ENCODE peak calls at places on chromosomes 2 and 18, in seven cellular contexts. P is uterus, H is fibroblast of mammary gland, O is lung, M is lower leg skin, U is BE2C, K is IMR-90. W is an unnamed sample.

GRCh38 chr18:3692113-3692621 is 242.2 kb downstream of the TGIF1 start:
- DNase-seq in H (no peak), M (no peak), U (no peak), O (no peak), K (no peak), P (no peak), W (no peak)

GRCh38 chr2:101188683-101189405 is 37.7 kb upstream of the TBC1D8 start:
- DNase-seq in O (peak; percentile 36), K (peak; percentile 44), M (no peak), P (no peak), U (peak; percentile 50), H (peak; percentile 55), W (no peak)

GRCh38 chr2:11775384-11775783 is 29.0 kb downstream of the LPIN1 start:
- DNase-seq in U (no peak), O (no peak), P (no peak), H (peak; percentile 49), K (peak; percentile 56), M (no peak), W (no peak)

GRCh38 chr2:98835831-98836385 is 100.1 kb downstream of the CRACDL start:
- DNase-seq in H (no peak), P (no peak), O (no peak), M (no peak), U (no peak), K (no peak), W (no peak)

GRCh38 chr2:19124135-19124534 is 234.3 kb downstream of the OSR1 start:
- DNase-seq in P (no peak), U (no peak), H (peak; percentile 75), K (peak; percentile 95), O (no peak), M (no peak), W (peak; percentile 98)

GRCh38 chr2:85430780-85431601 is 12.5 kb downstream of the SH2D6 start:
- DNase-seq in U (peak; percentile 87), M (no peak), O (no peak), P (no peak), H (no peak), K (no peak), W (no peak)

GRCh38 chr2:138846216-138846821 is 66.1 kb upstream of the NXPH2 start:
- DNase-seq in U (no peak), M (no peak), O (no peak), K (peak; percentile 7), H (peak; percentile 29), P (no peak), W (peak; percentile 40)

GRCh38 chr2:188647671-188648070 is 326.5 kb upstream of the COL3A1 start:
- DNase-seq in U (no peak), K (no peak), H (no peak), M (no peak), O (no peak), P (no peak), W (no peak)

GRCh38 chr2:219447242-219448098 is 12.8 kb downstream of the SPEG start:
- DNase-seq in P (peak; percentile 60), H (no peak), U (no peak), K (no peak), O (no peak), M (no peak), W (no peak)

GRCh38 chr2:201520201-201520600 is 68.7 kb downstream of the STRADB start:
- DNase-seq in M (no peak), H (no peak), O (no peak), P (no peak), U (no peak), K (peak; percentile 65), W (no peak)

GRCh38 chr2:22037274-22037673 is 913.5 kb downstream of the TDRD15 start:
- DNase-seq in H (no peak), K (no peak), P (no peak), O (no peak), M (no peak), U (no peak), W (no peak)

GRCh38 chr2:65710356-65710755 is 278.0 kb upstream of the SPRED2 start:
- DNase-seq in U (no peak), M (no peak), K (no peak), H (no peak), P (no peak), O (no peak), W (peak; percentile 10)

GRCh38 chr2:95366514-95366913 is 36.0 kb upstream of the FAHD2A start:
- DNase-seq in M (no peak), P (peak; percentile 1), K (no peak), U (no peak), O (no peak), H (no peak), W (no peak)

GRCh38 chr2:182426082-182426914 is 538 bp downstream of the PDE1A start:
- DNase-seq in U (no peak), H (peak; percentile 26), K (peak; percentile 57), P (peak; percentile 21), O (no peak), M (no peak), W (peak; percentile 7)

GRCh38 chr18:77068321-77068841 is 64.2 kb downstream of the MBP start:
- DNase-seq in K (peak; percentile 75), M (no peak), P (no peak), O (no peak), H (peak; percentile 63), U (no peak), W (peak; percentile 48)

GRCh38 chr2:142144547-142144946 is 13.7 kb upstream of the LRP1B start:
- DNase-seq in P (no peak), U (no peak), O (no peak), K (no peak), M (no peak), H (no peak), W (no peak)

DNA sequence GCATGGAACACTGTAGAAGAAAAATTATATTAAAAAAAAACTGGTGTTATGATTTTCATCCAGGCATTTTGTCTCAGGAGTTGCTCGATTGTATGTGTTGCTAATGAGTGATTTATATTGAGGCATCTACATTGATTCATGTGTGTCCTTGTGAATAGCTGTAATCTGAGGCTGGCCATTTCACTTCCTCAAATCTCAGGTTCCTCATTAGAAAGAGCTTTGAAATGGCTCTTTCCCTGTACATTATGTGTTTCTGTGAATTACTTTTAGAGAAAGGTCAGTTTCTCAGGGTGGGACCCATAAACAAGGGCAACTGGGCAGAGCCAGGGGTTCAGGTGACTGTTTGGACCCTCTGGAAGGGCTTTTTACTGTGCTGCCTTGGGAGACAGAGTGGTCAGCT is 2.4 kb downstream of the IL18R1 start:
- DNase-seq in O (no peak), U (no peak), K (no peak), H (no peak), P (no peak), M (no peak), W (no peak)
- H3K4me3 ChIP-seq in O (no peak overlapping the region), U (no peak overlapping the region), K (no peak overlapping the region), H (no peak overlapping the region), P (no peak overlapping the region), M (no peak overlapping the region), W (no peak overlapping the region)

DNA sequence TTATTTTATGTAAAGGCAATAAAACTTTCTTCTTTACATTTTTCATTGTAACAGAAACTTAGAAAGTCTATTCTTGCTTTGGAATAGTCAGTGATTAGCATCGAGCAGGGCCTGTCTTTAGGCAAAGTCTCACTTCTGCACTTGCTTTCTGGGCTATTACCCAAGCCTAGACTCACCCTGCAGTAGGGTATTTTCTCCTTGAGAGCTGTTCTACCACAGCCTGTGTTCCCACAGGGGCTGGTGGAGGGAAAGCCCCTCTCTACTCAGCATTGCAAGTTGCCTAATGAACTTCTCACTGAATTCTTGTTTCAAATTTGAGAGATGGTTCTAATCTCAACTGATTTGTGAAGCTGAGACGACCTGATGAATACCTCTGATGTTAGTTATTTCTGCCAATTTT is 111.7 kb upstream of the KLHL14 start:
- DNase-seq in M (no peak), H (no peak), K (no peak), O (no peak), P (no peak), U (no peak), W (no peak)
- TF ChIP-seq CTCF in M (no peak), H (no peak), K (no peak), O (no peak), P (no peak), U (no peak), W (no peak)

GRCh38 chr2:88070055-88070454 is 2.4 kb downstream of the SMYD1 start:
- DNase-seq in H (no peak), O (no peak), U (no peak), P (no peak), K (no peak), M (no peak), W (no peak)

GRCh38 chr2:88068044-88068443 is 419 bp downstream of the SMYD1 start:
- DNase-seq in M (no peak), O (no peak), K (no peak), P (no peak), U (no peak), H (no peak), W (no peak)

GRCh38 chr2:88069117-88069516 is 1.5 kb downstream of the SMYD1 start:
- DNase-seq in H (no peak), P (no peak), K (no peak), U (no peak), O (no peak), M (no peak), W (no peak)

GRCh38 chr2:88074150-88074549 is 6.5 kb downstream of the SMYD1 start:
- DNase-seq in O (no peak), P (no peak), H (no peak), U (no peak), M (no peak), K (no peak), W (no peak)

DNA sequence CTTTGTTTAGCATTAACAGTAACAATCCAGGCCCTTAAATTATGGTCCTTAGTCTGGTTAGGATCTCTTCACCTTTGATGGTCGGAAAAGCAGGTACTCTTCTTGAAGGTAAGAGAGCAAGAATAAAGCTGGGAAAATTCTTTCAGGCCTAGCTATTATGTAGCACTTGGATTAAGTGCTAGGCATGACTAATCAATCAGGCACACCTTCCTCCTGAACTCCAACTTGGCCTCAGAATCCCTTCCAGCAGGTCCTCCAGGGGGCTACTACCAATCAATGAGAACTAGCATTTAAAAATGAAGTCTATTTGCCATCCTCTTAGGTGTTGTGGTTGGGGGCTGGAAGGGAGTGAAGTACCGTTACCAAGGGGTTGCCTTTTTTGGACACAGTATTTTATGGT is 3.7 kb downstream of the SMYD1 start:
- DNase-seq in O (no peak), K (no peak), P (no peak), M (no peak), H (no peak), U (no peak), W (peak; percentile 12)
- H3K4me3 ChIP-seq in O (no peak overlapping the region), K (no peak overlapping the region), P (no peak overlapping the region), M (no peak overlapping the region), H (no peak overlapping the region), U (no peak overlapping the region), W (no peak overlapping the region)

GRCh38 chr2:74138952-74139323 is 8.8 kb downstream of the BOLA3 start:
- DNase-seq in P (no peak), U (no peak), K (no peak), O (no peak), M (no peak), H (no peak), W (no peak)
- TF ChIP-seq CTCF in P (no peak), U (no peak), K (no peak), O (no peak), M (no peak), H (peak; percentile 17), W (peak; percentile 21)

W was measured in bronchial epithelial cell.